ENCODE peak calls at places on chromosomes 7 and 10, in five cellular contexts. P is GM12865, C is upper lobe of right lung, E is epithelial cell of esophagus, J is neural progenitor cell. K is an unnamed sample.

GRCh38 chr10:21534611-21535493 is 820 bp downstream of the MLLT10 start:
- DNase-seq in J (peak), E (peak), P (peak), C (peak), K (peak)

GRCh38 chr10:97771055-97771811 is 566 bp downstream of the SFRP5 start:
- DNase-seq in E (peak), P (peak), C (no peak), J (peak), K (no peak)

GRCh38 chr10:97503413-97503812 is 4.7 kb downstream of the UBTD1 start:
- DNase-seq in J (no peak), P (no peak), C (peak), E (no peak), K (no peak)

GRCh38 chr7:26965724-26966123 is 101.3 kb upstream of the SKAP2 start:
- DNase-seq in C (no peak), J (no peak), P (no peak), E (no peak), K (no peak)

GRCh38 chr7:5695709-5696345 is 85.6 kb downstream of the RNF216 start:
- DNase-seq in P (no peak), J (no peak), E (no peak), C (no peak), K (no peak)

GRCh38 chr10:1243486-1244182 is 187.4 kb downstream of the WDR37 start:
- DNase-seq in E (no peak), C (no peak), P (no peak), J (peak), K (peak)

GRCh38 chr7:27994639-27995038 is 186.0 kb downstream of the JAZF1 start:
- DNase-seq in E (no peak), J (no peak), P (no peak), C (no peak), K (no peak)

GRCh38 chr10:84329094-84329611 is 764 bp downstream of the CCSER2 start:
- DNase-seq in C (no peak), P (peak), E (peak), J (peak), K (no peak)

GRCh38 chr10:24483701-24484100 is 240.0 kb downstream of the ARHGAP21 start:
- DNase-seq in P (peak), E (peak), C (peak), J (peak), K (no peak)

GRCh38 chr10:89352802-89353201 is 25.0 kb downstream of the IFIT3 start:
- DNase-seq in J (no peak), E (no peak), C (no peak), P (no peak), K (no peak)

GRCh38 chr7:140684066-140684950 is 11.6 kb downstream of the ADCK2 start:
- DNase-seq in E (no peak), C (no peak), P (no peak), J (no peak), K (peak)

GRCh38 chr7:22252886-22253536 is 103.9 kb downstream of the RAPGEF5 start:
- DNase-seq in P (no peak), J (no peak), E (no peak), C (no peak), K (no peak)

GRCh38 chr10:71363936-71364335 is 32.8 kb upstream of the CDH23 start:
- DNase-seq in E (no peak), P (no peak), C (no peak), J (no peak), K (no peak)

GRCh38 chr7:29547465-29547864 is 16.2 kb upstream of the PRR15 start:
- DNase-seq in E (no peak), P (no peak), J (no peak), C (no peak), K (no peak)

GRCh38 chr7:149373089-149373488 is 87.8 kb downstream of the ZNF777 start:
- DNase-seq in J (no peak), P (no peak), C (no peak), E (no peak), K (no peak)

GRCh38 chr7:22111661-22112060 is 166.0 kb upstream of the CDCA7L start:
- DNase-seq in C (no peak), J (no peak), E (no peak), P (no peak), K (no peak)

GRCh38 chr7:141408440-141408839 is 142.8 kb upstream of the AGK start:
- DNase-seq in C (no peak), E (no peak), P (no peak), J (peak), K (no peak)

GRCh38 chr10:572066-572465 is 117.4 kb downstream of the DIP2C start:
- DNase-seq in J (no peak), E (no peak), P (no peak), C (no peak), K (no peak)

GRCh38 chr10:99346247-99346646 is 17.1 kb downstream of the CNNM1 start:
- DNase-seq in J (no peak), C (no peak), E (peak), P (no peak), K (no peak)

GRCh38 chr10:102514487-102515311 is 10.9 kb downstream of the SUFU start:
- DNase-seq in C (no peak), P (no peak), J (no peak), E (no peak), K (no peak)

GRCh38 chr7:26087321-26088091 is 64.5 kb upstream of the NFE2L3 start:
- DNase-seq in E (peak), J (no peak), P (no peak), C (no peak), K (no peak)

GRCh38 chr7:130208511-130208910 is 851 bp downstream of the SSMEM1 start:
- DNase-seq in E (no peak), P (no peak), C (no peak), J (no peak), K (no peak)

GRCh38 chr10:92110039-92110794 is 180.7 kb downstream of the CPEB3 start:
- DNase-seq in E (no peak), P (no peak), J (no peak), C (no peak), K (no peak)

GRCh38 chr7:70027864-70028263 is 429.6 kb downstream of the AUTS2 start:
- DNase-seq in E (no peak), J (no peak), C (no peak), P (no peak), K (no peak)

GRCh38 chr7:47500103-47500563 is 81.8 kb downstream of the TNS3 start:
- DNase-seq in E (no peak), C (no peak), J (no peak), P (no peak), K (no peak)

GRCh38 chr10:28796606-28797512 is 119.5 kb downstream of the BAMBI start:
- DNase-seq in P (no peak), J (no peak), E (no peak), C (no peak), K (no peak)

GRCh38 chr10:127815147-127815546 is 77.6 kb downstream of the CLRN3 start:
- DNase-seq in E (no peak), J (no peak), P (no peak), C (no peak), K (no peak)

GRCh38 chr10:127813290-127813689 is 76.3 kb downstream of the FOXI2 start:
- DNase-seq in J (peak), E (no peak), P (no peak), C (no peak), K (no peak)
- TF ChIP-seq CTCF in J (peak), E (no peak), P (peak), C (peak), K (no peak)

DNA sequence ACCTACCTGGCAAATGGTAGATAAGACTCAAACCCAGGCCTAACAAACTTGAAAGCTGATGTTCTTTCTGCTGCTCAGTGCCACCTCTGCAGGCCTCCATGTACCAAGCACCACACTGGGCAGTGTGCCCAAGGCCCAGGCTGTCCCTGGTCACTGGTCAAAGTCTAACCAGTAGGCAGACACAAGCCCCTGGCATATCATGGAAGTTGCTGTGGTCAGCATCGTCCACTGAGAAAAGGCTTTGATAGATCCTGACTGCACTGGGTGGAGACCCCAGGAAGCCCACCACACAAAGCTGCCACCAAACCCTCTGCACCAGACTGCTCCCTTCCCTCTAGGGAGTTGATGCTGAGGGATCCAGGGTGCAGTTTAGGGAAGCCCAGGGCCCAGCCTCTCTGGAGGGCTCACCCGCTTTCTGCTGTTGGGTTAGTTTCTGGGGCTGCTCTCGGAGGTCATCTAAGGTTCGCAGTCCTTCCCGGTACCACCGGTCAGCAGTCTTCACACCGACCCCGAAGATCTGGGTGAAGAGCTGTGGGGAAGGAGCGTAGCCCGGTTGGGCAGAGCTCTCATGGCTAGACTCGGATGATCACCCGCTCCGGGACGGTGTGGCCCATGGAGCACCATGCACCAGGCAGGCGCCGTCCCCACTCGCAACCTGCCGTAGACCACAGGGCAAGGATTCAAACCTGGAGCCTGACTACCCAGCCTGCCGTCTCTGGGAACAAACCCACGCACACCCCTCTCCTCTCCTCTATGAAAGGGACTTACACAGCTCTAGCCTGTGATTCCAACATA is 6.0 kb downstream of the POLM start:
- DNase-seq in E (no peak), C (no peak), P (no peak), J (no peak), K (no peak)
- TF ChIP-seq CTCF in E (no peak), C (no peak), P (no peak), J (no peak), K (no peak)

GRCh38 chr10:110535958-110536891 is 31.3 kb upstream of the SMC3 start:
- DNase-seq in J (peak), C (peak), E (peak), P (peak), K (no peak)
- TF ChIP-seq CTCF in J (peak), C (peak), E (peak), P (peak), K (peak)

DNA sequence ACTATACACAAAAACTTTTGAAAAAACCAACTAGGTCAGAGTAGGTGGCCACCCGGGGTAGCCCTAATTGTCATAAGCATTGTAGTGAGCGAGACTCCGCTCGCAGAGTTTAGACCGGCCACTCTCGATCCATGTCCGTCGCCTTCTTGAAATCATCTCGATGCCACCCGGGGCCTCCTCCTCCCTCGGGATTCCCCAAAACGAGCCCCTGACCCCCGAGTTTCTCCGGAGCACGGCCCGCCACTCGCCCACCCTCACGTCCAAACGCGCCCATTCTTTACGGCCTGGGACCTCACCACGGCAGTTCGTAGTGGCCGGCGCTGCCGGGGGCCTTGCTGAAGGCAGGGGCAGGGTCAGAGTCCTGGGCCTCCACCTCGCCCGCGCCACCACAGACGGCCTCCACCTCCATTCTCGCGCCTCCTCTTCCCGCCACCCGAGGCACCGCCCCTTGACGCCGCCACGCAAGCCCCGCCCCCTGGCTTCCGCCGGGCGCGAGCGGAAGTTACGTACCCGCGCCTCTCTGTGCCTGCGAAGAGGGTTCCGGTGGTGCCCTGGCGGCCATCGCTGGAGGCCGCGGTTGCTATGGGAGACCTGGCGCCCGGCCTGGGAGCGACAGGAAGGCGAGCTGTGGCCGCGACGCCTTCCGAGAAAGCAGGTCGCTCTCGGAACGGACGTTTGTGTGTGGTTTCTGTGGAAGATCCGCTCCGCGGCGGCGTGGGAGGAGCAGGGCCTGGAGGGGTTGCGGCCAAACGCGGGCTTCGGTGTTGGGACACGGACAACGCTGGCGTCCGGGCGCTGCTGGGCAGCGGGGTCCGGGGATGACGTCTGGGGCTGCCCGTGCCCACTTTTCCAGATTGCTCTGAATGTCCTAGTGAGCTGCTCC is at the start of gene RFC2:
- DNase-seq in E (peak), J (peak), P (peak), C (peak), K (peak)
- TF ChIP-seq CTCF in E (peak), J (peak), P (no peak), C (peak), K (no peak)

GRCh38 chr10:77296534-77297369 is 340.9 kb downstream of the KCNMA1 start:
- DNase-seq in E (no peak), J (peak), P (no peak), C (no peak), K (no peak)
- TF ChIP-seq CTCF in E (no peak), J (peak), P (no peak), C (no peak), K (no peak)

DNA sequence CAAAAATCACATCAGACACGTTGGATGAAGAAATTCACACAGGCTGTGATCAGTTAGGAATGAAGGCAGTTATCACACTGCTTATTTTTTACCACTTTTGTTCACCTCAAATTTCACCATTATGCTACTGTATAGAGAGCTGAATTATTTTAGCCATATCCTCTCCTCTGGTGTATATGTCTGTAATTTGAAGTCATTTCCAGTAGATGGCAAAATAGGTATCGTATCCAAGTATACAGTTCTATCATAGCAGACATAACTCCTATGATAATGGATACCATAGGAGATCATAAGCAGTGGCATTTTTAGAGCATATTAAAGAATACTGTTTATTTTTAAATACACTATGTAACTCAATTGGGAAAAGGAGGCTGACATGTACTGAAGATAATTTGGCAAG is 909.7 kb downstream of the DNAJB9 start:
- DNase-seq in J (no peak), C (no peak), E (peak), P (no peak), K (no peak)
- TF ChIP-seq CTCF in J (no peak), C (no peak), E (no peak), P (no peak), K (no peak)

DNA sequence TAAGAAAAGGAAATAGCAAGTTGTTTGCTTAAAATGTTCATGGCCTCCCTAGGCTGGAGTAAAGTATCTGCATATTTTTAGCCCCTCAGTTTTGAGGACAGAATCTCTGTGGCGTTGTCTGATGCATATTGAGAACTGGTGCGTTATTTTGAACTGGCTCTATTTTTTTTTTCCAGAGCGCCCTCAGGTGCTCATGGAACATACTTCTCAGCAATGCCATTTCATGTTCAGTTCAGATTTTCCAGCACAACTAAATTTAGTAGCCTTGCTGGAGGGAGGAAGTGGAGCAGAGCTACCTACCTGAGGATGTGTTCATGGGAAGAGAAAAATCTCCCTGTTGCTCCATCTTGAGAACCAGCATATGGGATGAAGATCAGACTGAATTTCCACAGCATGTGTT is 870.5 kb downstream of the LRMDA start:
- DNase-seq in P (no peak), J (no peak), C (no peak), E (peak), K (no peak)
- TF ChIP-seq CTCF in P (no peak), J (peak), C (peak), E (peak), K (peak)

GRCh38 chr7:109073543-109073942 is 503.9 kb downstream of the DNAJB9 start:
- DNase-seq in C (no peak), P (no peak), E (no peak), J (no peak), K (no peak)
- TF ChIP-seq CTCF in C (no peak), P (no peak), E (no peak), J (no peak), K (no peak)

GRCh38 chr10:61478621-61479312 is 25.6 kb upstream of the TMEM26 start:
- DNase-seq in C (no peak), J (no peak), E (peak), P (no peak), K (no peak)
- TF ChIP-seq CTCF in C (no peak), J (no peak), E (no peak), P (no peak), K (peak)

GRCh38 chr10:16521311-16522016 is at the start of gene C1QL3:
- DNase-seq in J (peak), C (no peak), E (peak), P (peak), K (no peak)
- TF ChIP-seq CTCF in J (no peak), C (no peak), E (no peak), P (no peak), K (no peak)

K was measured in osteocyte.